ENCODE peak calls at places on chromosomes 4 and X, in seven cellular contexts. One of them, this sample, is unnamed.

GRCh38 chr4:118076958-118077766 is 42.9 kb downstream of the NDST3 start:
- DNase-seq in esophagus squamous epithelium: no peak
- DNase-seq in body of pancreas: no peak
- DNase-seq in prostate gland: no peak
- DNase-seq in thyroid gland: no peak
- DNase-seq in tibial nerve: no peak
- DNase-seq in transverse colon: peak; percentile 11
- DNase-seq in this sample: no peak

GRCh38 chr4:88341227-88342192 is 37.1 kb upstream of the HERC6 start:
- DNase-seq in esophagus squamous epithelium: no peak
- DNase-seq in body of pancreas: no peak
- DNase-seq in prostate gland: peak; percentile 8
- DNase-seq in thyroid gland: peak; percentile 42
- DNase-seq in tibial nerve: no peak
- DNase-seq in transverse colon: no peak
- DNase-seq in this sample: peak; percentile 48

GRCh38 chrX:21382715-21383114 is 8.5 kb downstream of the CNKSR2 start:
- DNase-seq in esophagus squamous epithelium: no peak
- DNase-seq in body of pancreas: no peak
- DNase-seq in prostate gland: no peak
- DNase-seq in thyroid gland: no peak
- DNase-seq in tibial nerve: no peak
- DNase-seq in transverse colon: no peak
- DNase-seq in this sample: no peak

GRCh38 chr4:3314706-3315260 is 22.0 kb downstream of the RGS12 start:
- DNase-seq in esophagus squamous epithelium: no peak
- DNase-seq in body of pancreas: peak; percentile 5
- DNase-seq in prostate gland: no peak
- DNase-seq in thyroid gland: no peak
- DNase-seq in tibial nerve: no peak
- DNase-seq in transverse colon: no peak
- DNase-seq in this sample: no peak

GRCh38 chrX:49303346-49303745 is at the start of gene GAGE10:
- DNase-seq in esophagus squamous epithelium: no peak
- DNase-seq in body of pancreas: no peak
- DNase-seq in prostate gland: no peak
- DNase-seq in thyroid gland: no peak
- DNase-seq in tibial nerve: no peak
- DNase-seq in transverse colon: no peak
- DNase-seq in this sample: no peak

GRCh38 chrX:43958529-43958928 is 14.7 kb downstream of the NDP start:
- DNase-seq in esophagus squamous epithelium: no peak
- DNase-seq in body of pancreas: peak; percentile 18
- DNase-seq in prostate gland: peak; percentile 48
- DNase-seq in thyroid gland: no peak
- DNase-seq in tibial nerve: peak; percentile 11
- DNase-seq in transverse colon: peak; percentile 12
- DNase-seq in this sample: no peak

GRCh38 chr4:16530688-16531635 is 304.7 kb upstream of the TAPT1 start:
- DNase-seq in esophagus squamous epithelium: no peak
- DNase-seq in body of pancreas: no peak
- DNase-seq in prostate gland: no peak
- DNase-seq in thyroid gland: no peak
- DNase-seq in tibial nerve: no peak
- DNase-seq in transverse colon: no peak
- DNase-seq in this sample: no peak

GRCh38 chr4:125388653-125389052 is 73.9 kb downstream of the FAT4 start:
- DNase-seq in esophagus squamous epithelium: no peak
- DNase-seq in body of pancreas: no peak
- DNase-seq in prostate gland: no peak
- DNase-seq in thyroid gland: no peak
- DNase-seq in tibial nerve: no peak
- DNase-seq in transverse colon: no peak
- DNase-seq in this sample: no peak

GRCh38 chrX:7159132-7159861 is 11.3 kb upstream of the PUDP start:
- DNase-seq in esophagus squamous epithelium: no peak
- DNase-seq in body of pancreas: no peak
- DNase-seq in prostate gland: peak; percentile 34
- DNase-seq in thyroid gland: no peak
- DNase-seq in tibial nerve: no peak
- DNase-seq in transverse colon: peak; percentile 19
- DNase-seq in this sample: no peak

GRCh38 chrX:154368630-154369452 is 5.6 kb downstream of the FLNA start:
- DNase-seq in esophagus squamous epithelium: peak; percentile 51
- DNase-seq in body of pancreas: peak; percentile 39
- DNase-seq in prostate gland: peak; percentile 45
- DNase-seq in thyroid gland: peak; percentile 76
- DNase-seq in tibial nerve: peak; percentile 69
- DNase-seq in transverse colon: peak; percentile 75
- DNase-seq in this sample: peak; percentile 91

GRCh38 chr4:54384563-54384962 is 155.5 kb downstream of the PDGFRA start:
- DNase-seq in esophagus squamous epithelium: no peak
- DNase-seq in body of pancreas: peak; percentile 15
- DNase-seq in prostate gland: no peak
- DNase-seq in thyroid gland: peak; percentile 39
- DNase-seq in tibial nerve: peak; percentile 23
- DNase-seq in transverse colon: peak; percentile 34
- DNase-seq in this sample: no peak

GRCh38 chrX:151762802-151763201 is 28.3 kb downstream of the CNGA2 start:
- DNase-seq in esophagus squamous epithelium: no peak
- DNase-seq in body of pancreas: no peak
- DNase-seq in prostate gland: no peak
- DNase-seq in thyroid gland: no peak
- DNase-seq in tibial nerve: no peak
- DNase-seq in transverse colon: no peak
- DNase-seq in this sample: no peak

GRCh38 chr4:188444500-188444899 is 305.3 kb downstream of the TRIML1 start:
- DNase-seq in esophagus squamous epithelium: no peak
- DNase-seq in body of pancreas: no peak
- DNase-seq in prostate gland: no peak
- DNase-seq in thyroid gland: no peak
- DNase-seq in tibial nerve: no peak
- DNase-seq in transverse colon: no peak
- DNase-seq in this sample: no peak

GRCh38 chrX:20571611-20572010 is 304.9 kb upstream of the RPS6KA3 start:
- DNase-seq in esophagus squamous epithelium: no peak
- DNase-seq in body of pancreas: no peak
- DNase-seq in prostate gland: no peak
- DNase-seq in thyroid gland: no peak
- DNase-seq in tibial nerve: no peak
- DNase-seq in transverse colon: no peak
- DNase-seq in this sample: no peak

GRCh38 chr4:23260510-23260909 is 567.8 kb downstream of the GBA3 start:
- DNase-seq in esophagus squamous epithelium: no peak
- DNase-seq in body of pancreas: no peak
- DNase-seq in prostate gland: no peak
- DNase-seq in thyroid gland: no peak
- DNase-seq in tibial nerve: no peak
- DNase-seq in transverse colon: no peak
- DNase-seq in this sample: no peak

GRCh38 chrX:122943918-122944317 is 240.2 kb upstream of the GRIA3 start:
- DNase-seq in esophagus squamous epithelium: no peak
- DNase-seq in body of pancreas: no peak
- DNase-seq in prostate gland: no peak
- DNase-seq in thyroid gland: no peak
- DNase-seq in tibial nerve: no peak
- DNase-seq in transverse colon: no peak
- DNase-seq in this sample: no peak

GRCh38 chr4:156377036-156377700 is 423.5 kb upstream of the CTSO start:
- DNase-seq in esophagus squamous epithelium: no peak
- DNase-seq in body of pancreas: no peak
- DNase-seq in prostate gland: no peak
- DNase-seq in thyroid gland: no peak
- DNase-seq in tibial nerve: no peak
- DNase-seq in transverse colon: no peak
- DNase-seq in this sample: no peak

GRCh38 chr4:86380176-86380724 is 20.4 kb upstream of the MAPK10 start:
- DNase-seq in esophagus squamous epithelium: no peak
- DNase-seq in body of pancreas: no peak
- DNase-seq in prostate gland: no peak
- DNase-seq in thyroid gland: no peak
- DNase-seq in tibial nerve: no peak
- DNase-seq in transverse colon: no peak
- DNase-seq in this sample: no peak

GRCh38 chr4:55553442-55553841 is 6.7 kb upstream of the CLOCK start:
- DNase-seq in esophagus squamous epithelium: no peak
- DNase-seq in body of pancreas: no peak
- DNase-seq in prostate gland: peak; percentile 10
- DNase-seq in thyroid gland: peak; percentile 26
- DNase-seq in tibial nerve: peak; percentile 16
- DNase-seq in transverse colon: peak; percentile 38
- DNase-seq in this sample: peak; percentile 80

DNA sequence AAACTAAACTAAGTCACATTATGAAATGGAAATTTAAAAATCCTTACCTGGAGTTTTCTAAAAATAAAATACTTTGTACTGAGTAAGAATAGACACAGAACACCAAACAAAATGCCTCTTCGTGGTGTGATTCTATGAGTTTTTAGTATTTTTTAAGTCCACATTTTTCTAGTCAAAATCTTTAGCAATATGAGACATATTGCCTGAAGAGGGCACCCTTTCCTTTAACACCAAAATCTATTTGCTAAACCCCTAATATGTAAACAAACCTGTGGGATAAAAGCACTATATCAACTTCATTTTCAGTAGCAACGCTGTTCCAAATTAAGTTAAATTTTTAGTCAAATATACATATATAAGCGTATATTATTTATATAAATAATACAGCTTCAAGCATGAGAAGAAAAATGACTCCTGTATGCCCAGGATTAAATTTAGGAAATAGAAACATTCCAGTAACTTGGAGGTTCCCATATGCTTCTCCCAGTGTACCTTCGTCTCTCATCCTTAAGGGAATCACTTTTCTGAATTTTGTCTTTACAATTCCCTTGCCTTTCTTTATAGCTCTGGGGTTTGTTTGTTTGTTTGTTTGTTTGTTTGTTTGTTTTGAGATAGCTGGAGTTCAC is 23.0 kb upstream of the PGM2 start:
- DNase-seq in esophagus squamous epithelium: no peak
- DNase-seq in body of pancreas: no peak
- DNase-seq in prostate gland: no peak
- DNase-seq in thyroid gland: no peak
- DNase-seq in tibial nerve: peak; percentile 34
- DNase-seq in transverse colon: no peak
- DNase-seq in this sample: no peak
- TF ChIP-seq CTCF in esophagus squamous epithelium: peak; percentile 22
- TF ChIP-seq CTCF in body of pancreas: peak; percentile 64
- TF ChIP-seq CTCF in prostate gland: no peak
- TF ChIP-seq CTCF in thyroid gland: peak; percentile 71
- TF ChIP-seq CTCF in tibial nerve: peak; percentile 22
- TF ChIP-seq CTCF in transverse colon: peak; percentile 57
- TF ChIP-seq CTCF in this sample: peak; percentile 69

GRCh38 chr4:112514079-112514448 is 1.9 kb downstream of the NEUROG2 start:
- DNase-seq in esophagus squamous epithelium: no peak
- DNase-seq in body of pancreas: no peak
- DNase-seq in prostate gland: no peak
- DNase-seq in thyroid gland: no peak
- DNase-seq in tibial nerve: no peak
- DNase-seq in transverse colon: no peak
- DNase-seq in this sample: no peak
- H3K4me1 ChIP-seq in esophagus squamous epithelium: peaks cover 48% of the 10 kb centered on the region
- H3K4me1 ChIP-seq in body of pancreas: peaks cover 54% of the 10 kb centered on the region
- H3K4me1 ChIP-seq in prostate gland: peaks cover 5% of the 10 kb centered on the region
- H3K4me1 ChIP-seq in thyroid gland: peaks cover 38% of the 10 kb centered on the region
- H3K4me1 ChIP-seq in tibial nerve: peaks cover 65% of the 10 kb centered on the region
- H3K4me1 ChIP-seq in transverse colon: peaks cover 55% of the 10 kb centered on the region
- H3K4me1 ChIP-seq in this sample: no peaks in the 10 kb centered on the region

GRCh38 chr4:76737180-76737579 is 160.8 kb downstream of the SOWAHB start:
- DNase-seq in esophagus squamous epithelium: no peak
- DNase-seq in body of pancreas: no peak
- DNase-seq in prostate gland: no peak
- DNase-seq in thyroid gland: no peak
- DNase-seq in tibial nerve: no peak
- DNase-seq in transverse colon: no peak
- DNase-seq in this sample: no peak

GRCh38 chr4:76740192-76740591 is 157.8 kb downstream of the SOWAHB start:
- DNase-seq in esophagus squamous epithelium: no peak
- DNase-seq in body of pancreas: no peak
- DNase-seq in prostate gland: no peak
- DNase-seq in thyroid gland: no peak
- DNase-seq in tibial nerve: no peak
- DNase-seq in transverse colon: no peak
- DNase-seq in this sample: no peak

GRCh38 chr4:76740866-76741662 is 156.9 kb downstream of the SOWAHB start:
- DNase-seq in esophagus squamous epithelium: no peak
- DNase-seq in body of pancreas: no peak
- DNase-seq in prostate gland: no peak
- DNase-seq in thyroid gland: no peak
- DNase-seq in tibial nerve: no peak
- DNase-seq in transverse colon: no peak
- DNase-seq in this sample: no peak

GRCh38 chr4:76736434-76736833 is 161.5 kb downstream of the SOWAHB start:
- DNase-seq in esophagus squamous epithelium: no peak
- DNase-seq in body of pancreas: no peak
- DNase-seq in prostate gland: no peak
- DNase-seq in thyroid gland: no peak
- DNase-seq in tibial nerve: no peak
- DNase-seq in transverse colon: no peak
- DNase-seq in this sample: no peak

DNA sequence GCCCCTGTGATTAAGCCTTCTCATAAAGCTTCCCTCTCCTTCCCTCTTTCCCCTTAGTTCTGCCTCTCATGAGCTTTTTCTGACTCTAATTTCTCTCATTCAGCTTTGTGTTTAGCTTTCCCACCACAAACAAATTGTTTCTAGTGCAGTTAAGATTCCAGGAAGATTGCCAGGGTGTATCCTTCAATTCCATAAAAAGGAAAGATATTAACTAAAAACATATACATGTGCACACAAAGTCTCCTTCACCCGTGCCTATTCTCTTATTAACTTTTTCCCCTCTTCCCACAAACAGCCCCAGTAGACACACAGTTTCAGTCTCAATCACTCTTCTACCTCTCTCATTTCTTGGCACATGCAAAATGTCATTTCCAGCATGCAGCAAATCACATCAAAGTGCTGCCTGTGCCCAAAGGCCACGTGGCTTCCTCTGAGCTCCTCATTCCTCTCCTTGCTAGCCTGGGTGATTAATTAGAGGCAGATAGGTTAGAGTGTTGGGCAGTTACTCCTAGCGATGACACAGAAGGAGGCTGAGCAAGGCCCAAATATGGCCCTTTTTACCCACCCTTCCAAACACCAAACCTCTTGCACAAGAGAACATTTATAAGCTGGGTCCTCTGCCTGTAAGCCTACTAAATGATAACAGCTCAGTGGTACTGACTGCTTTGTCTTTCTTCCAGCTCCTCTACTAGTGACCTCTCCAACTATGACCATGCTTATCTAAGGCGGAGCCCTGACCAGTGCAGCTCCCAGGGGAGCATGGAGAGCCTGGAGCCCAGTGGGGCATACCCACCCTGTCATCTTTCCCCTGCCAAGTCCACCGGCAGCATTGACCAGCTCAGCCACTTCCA is 159.6 kb downstream of the SOWAHB start:
- DNase-seq in esophagus squamous epithelium: no peak
- DNase-seq in body of pancreas: no peak
- DNase-seq in prostate gland: no peak
- DNase-seq in thyroid gland: no peak
- DNase-seq in tibial nerve: no peak
- DNase-seq in transverse colon: no peak
- DNase-seq in this sample: peak; percentile 63
- TF ChIP-seq POLR2A in esophagus squamous epithelium: no peak
- TF ChIP-seq POLR2A in body of pancreas: no peak
- TF ChIP-seq POLR2A in prostate gland: no peak
- TF ChIP-seq POLR2A in thyroid gland: no peak
- TF ChIP-seq POLR2A in tibial nerve: no peak
- TF ChIP-seq POLR2A in transverse colon: no peak
- TF ChIP-seq POLR2A in this sample: no peak

GRCh38 chr4:26069218-26069617 is 155.2 kb downstream of the SMIM20 start:
- DNase-seq in esophagus squamous epithelium: no peak
- DNase-seq in body of pancreas: no peak
- DNase-seq in prostate gland: no peak
- DNase-seq in thyroid gland: no peak
- DNase-seq in tibial nerve: no peak
- DNase-seq in transverse colon: no peak
- DNase-seq in this sample: no peak
- TF ChIP-seq CTCF in esophagus squamous epithelium: no peak
- TF ChIP-seq CTCF in body of pancreas: peak; percentile 28
- TF ChIP-seq CTCF in prostate gland: no peak
- TF ChIP-seq CTCF in thyroid gland: no peak
- TF ChIP-seq CTCF in tibial nerve: no peak
- TF ChIP-seq CTCF in transverse colon: peak; percentile 9
- TF ChIP-seq CTCF in this sample: no peak